ENCODE peak calls at places on chromosomes 7 and 10, in eight cellular contexts. E, Z, G, V, N, Q, S and C are unnamed samples.

GRCh38 chr7:49928787-49929186 is 155.3 kb downstream of the VWC2 start:
- DNase-seq in E (no peak), Z (no peak), G (no peak), V (no peak), N (no peak), Q (no peak), S (no peak), C (no peak)

GRCh38 chr10:88118769-88119559 is 255.5 kb downstream of the PTEN start:
- DNase-seq in E (no peak), Z (no peak), G (no peak), V (no peak), N (no peak), Q (no peak), S (no peak), C (no peak)

GRCh38 chr10:62733654-62734293 is 70.7 kb upstream of the ADO start:
- DNase-seq in E (peak; percentile 20), Z (no peak), G (no peak), V (no peak), N (peak; percentile 40), Q (no peak), S (peak; percentile 79), C (no peak)

GRCh38 chr7:149237502-149237901 is 1.9 kb upstream of the ZNF212 start:
- DNase-seq in E (no peak), Z (no peak), G (no peak), V (no peak), N (no peak), Q (no peak), S (no peak), C (no peak)

GRCh38 chr7:136869006-136869961 is 832 bp downstream of the CHRM2 start:
- DNase-seq in E (no peak), Z (peak; percentile 59), G (no peak), V (peak; percentile 9), N (peak; percentile 9), Q (no peak), S (no peak), C (no peak)

GRCh38 chr10:118455181-118455695 is 113.1 kb upstream of the FAM204A start:
- DNase-seq in E (no peak), Z (no peak), G (no peak), V (no peak), N (no peak), Q (no peak), S (no peak), C (no peak)

GRCh38 chr10:43267811-43268210 is 946 bp upstream of the RASGEF1A start:
- DNase-seq in E (no peak), Z (no peak), G (peak; percentile 13), V (no peak), N (no peak), Q (no peak), S (no peak), C (no peak)

GRCh38 chr10:49151025-49151445 is 17.2 kb upstream of the FAM170B start:
- DNase-seq in E (no peak), Z (no peak), G (no peak), V (no peak), N (no peak), Q (no peak), S (no peak), C (no peak)

GRCh38 chr7:33072471-33072870 is 9.9 kb upstream of the NT5C3A start:
- DNase-seq in E (peak; percentile 78), Z (no peak), G (no peak), V (no peak), N (peak; percentile 73), Q (peak; percentile 83), S (peak; percentile 38), C (no peak)

GRCh38 chr7:142874837-142875236 is 10.7 kb downstream of the TRPV6 start:
- DNase-seq in E (no peak), Z (no peak), G (no peak), V (no peak), N (no peak), Q (no peak), S (no peak), C (no peak)

GRCh38 chr10:6269953-6270867 is 67.5 kb downstream of the PFKFB3 start:
- DNase-seq in E (no peak), Z (no peak), G (peak; percentile 49), V (no peak), N (no peak), Q (no peak), S (no peak), C (peak; percentile 74)

GRCh38 chr10:17548162-17548561 is 69.0 kb downstream of the HACD1 start:
- DNase-seq in E (peak; percentile 21), Z (no peak), G (no peak), V (no peak), N (no peak), Q (peak; percentile 50), S (no peak), C (no peak)

GRCh38 chr10:110753462-110753861 is 109.3 kb downstream of the RBM20 start:
- DNase-seq in E (no peak), Z (peak; percentile 42), G (no peak), V (no peak), N (no peak), Q (no peak), S (no peak), C (no peak)

GRCh38 chr7:74514131-74514591 is 60.5 kb downstream of the GTF2IRD1 start:
- DNase-seq in E (no peak), Z (no peak), G (no peak), V (no peak), N (no peak), Q (no peak), S (no peak), C (no peak)

GRCh38 chr7:137399827-137400823 is 56.6 kb upstream of the PTN start:
- DNase-seq in E (peak; percentile 4), Z (no peak), G (no peak), V (no peak), N (no peak), Q (no peak), S (peak; percentile 47), C (no peak)

GRCh38 chr7:54859066-54859465 is 100.1 kb upstream of the SEC61G start:
- DNase-seq in E (peak; percentile 18), Z (no peak), G (no peak), V (no peak), N (peak; percentile 36), Q (peak; percentile 36), S (no peak), C (no peak)

GRCh38 chr7:75033064-75033463 is 40.5 kb downstream of the RCC1L start:
- DNase-seq in E (peak; percentile 13), Z (peak; percentile 82), G (no peak), V (no peak), N (peak; percentile 27), Q (no peak), S (no peak), C (no peak)

GRCh38 chr10:20369863-20370736 is 527.0 kb downstream of the NEBL start:
- DNase-seq in E (no peak), Z (peak; percentile 83), G (no peak), V (no peak), N (no peak), Q (no peak), S (no peak), C (no peak)

GRCh38 chr10:70564901-70565351 is 37.6 kb downstream of the PRF1 start:
- DNase-seq in E (no peak), Z (no peak), G (no peak), V (no peak), N (no peak), Q (no peak), S (no peak), C (no peak)
- TF ChIP-seq CTCF in E (no peak), Z (no peak), G (no peak), V (no peak), N (no peak), Q (no peak), S (peak; percentile 55), C (no peak)

DNA sequence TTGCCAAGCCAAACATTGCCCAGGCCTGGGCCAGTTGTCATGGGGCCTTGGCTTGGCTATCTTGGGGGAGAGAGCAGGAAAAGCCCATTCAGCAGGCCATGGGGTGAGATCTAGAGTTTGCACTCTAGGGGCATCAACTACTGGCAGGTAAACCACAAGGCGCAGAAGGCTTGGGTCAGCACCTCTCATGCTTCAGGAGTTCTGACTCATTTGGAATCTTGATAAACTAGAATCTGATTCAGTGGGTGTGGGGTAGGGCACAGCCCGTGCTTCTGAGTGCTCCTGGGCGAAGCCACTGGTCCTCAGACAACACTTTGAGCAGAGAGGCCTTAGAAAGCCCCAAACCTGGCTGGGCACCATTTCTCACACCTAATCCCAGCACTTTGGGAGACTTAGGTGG is 81.1 kb downstream of the RGS10 start:
- DNase-seq in E (no peak), Z (no peak), G (no peak), V (no peak), N (no peak), Q (no peak), S (peak; percentile 94), C (peak; percentile 21)
- TF ChIP-seq CTCF in E (no peak), Z (no peak), G (no peak), V (no peak), N (no peak), Q (no peak), S (peak; percentile 23), C (no peak)

GRCh38 chr7:36047254-36047653 is 105.8 kb upstream of the EEPD1 start:
- DNase-seq in E (no peak), Z (peak; percentile 29), G (no peak), V (no peak), N (peak; percentile 40), Q (peak; percentile 14), S (no peak), C (no peak)
- TF ChIP-seq CTCF in E (peak; percentile 22), Z (peak; percentile 37), G (no peak), V (peak; percentile 34), N (peak; percentile 22), Q (peak; percentile 21), S (peak; percentile 40), C (no peak)

DNA sequence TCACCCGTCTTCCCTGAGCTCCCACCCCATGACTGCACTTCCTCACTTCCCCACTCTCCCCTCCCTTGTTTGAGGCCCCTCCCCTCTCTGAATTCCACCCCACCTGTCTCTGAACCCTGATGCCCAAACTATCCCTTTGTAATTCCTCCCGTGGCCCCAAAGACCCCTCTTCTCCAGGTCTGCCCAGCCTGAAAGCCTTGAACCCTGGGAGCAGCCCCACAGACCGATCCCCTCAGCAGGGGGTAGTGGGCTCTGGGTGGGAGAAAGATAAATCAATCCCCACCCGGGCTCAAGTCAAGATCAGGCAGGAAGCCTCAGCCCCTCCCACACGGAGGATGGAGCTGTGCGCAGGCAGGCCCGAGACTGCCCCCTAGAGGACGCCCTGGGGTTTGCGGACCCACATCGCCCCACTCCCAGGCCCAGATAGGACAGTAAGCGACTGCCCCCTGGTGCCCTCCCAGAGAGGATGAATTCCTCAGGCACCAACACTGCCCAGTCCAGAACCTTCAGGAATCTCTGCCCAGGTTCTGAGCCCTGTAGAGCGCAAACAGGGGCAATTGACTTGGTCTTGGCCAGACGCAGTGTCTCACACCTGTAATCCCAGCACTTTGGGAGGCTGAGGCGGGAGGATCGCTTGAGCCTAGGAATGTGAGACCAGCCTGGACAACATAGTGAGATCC is 11.7 kb downstream of the HSPB1 start:
- DNase-seq in E (peak; percentile 96), Z (peak; percentile 97), G (peak; percentile 94), V (peak; percentile 95), N (peak; percentile 96), Q (peak; percentile 93), S (peak; percentile 91), C (peak; percentile 92)
- TF ChIP-seq CTCF in E (peak; percentile 100), Z (peak; percentile 100), G (peak; percentile 99), V (peak; percentile 100), N (peak; percentile 100), Q (peak; percentile 100), S (peak; percentile 99), C (peak; percentile 99)